ENCODE peak calls at places on chromosomes 2 and 18, in eight cellular contexts. Z is mesendoderm, M is right lobe of liver, G is cardiac fibroblast, R is HAP-1, H is A549, W is GM06990, V is NT2/D1. Y is an unnamed sample.

GRCh38 chr2:85702172-85702571 is 8.0 kb downstream of the GNLY start:
- DNase-seq in Z (no peak), M (no peak), G (peak), R (no peak), H (no peak), W (no peak), V (no peak), Y (no peak)

GRCh38 chr2:119409506-119409905 is 22.1 kb upstream of the TMEM37 start:
- DNase-seq in Z (no peak), M (no peak), G (no peak), R (no peak), H (no peak), W (no peak), V (no peak), Y (no peak)

GRCh38 chr2:241813806-241814570 is 5.0 kb downstream of the NEU4 start:
- DNase-seq in Z (no peak), M (no peak), G (no peak), R (no peak), H (no peak), W (no peak), V (no peak), Y (no peak)

GRCh38 chr2:109545828-109546713 is 67.7 kb downstream of the SEPTIN10 start:
- DNase-seq in Z (peak), M (peak), G (peak), R (peak), H (peak), W (peak), V (peak), Y (peak)

GRCh38 chr2:209463226-209463625 is 39.4 kb downstream of the MAP2 start:
- DNase-seq in Z (peak), M (no peak), G (peak), R (no peak), H (no peak), W (no peak), V (no peak), Y (no peak)

GRCh38 chr2:8053241-8053640 is 628.6 kb upstream of the ID2 start:
- DNase-seq in Z (no peak), M (no peak), G (no peak), R (no peak), H (no peak), W (no peak), V (no peak), Y (no peak)

GRCh38 chr2:235950473-235950809 is 217.7 kb downstream of the GBX2 start:
- DNase-seq in Z (peak), M (peak), G (peak), R (no peak), H (no peak), W (no peak), V (no peak), Y (peak)

GRCh38 chr2:129443235-129443884 is 536.1 kb upstream of the RAB6C start:
- DNase-seq in Z (peak), M (no peak), G (no peak), R (no peak), H (no peak), W (no peak), V (no peak), Y (no peak)

GRCh38 chr2:234146087-234146826 is 95.8 kb downstream of the SPP2 start:
- DNase-seq in Z (no peak), M (no peak), G (peak), R (no peak), H (peak), W (no peak), V (no peak), Y (no peak)

GRCh38 chr2:227191367-227191766 is 26.9 kb downstream of the COL4A3 start:
- DNase-seq in Z (peak), M (no peak), G (peak), R (peak), H (peak), W (no peak), V (peak), Y (no peak)

GRCh38 chr18:3448845-3449701 is 899 bp upstream of the TGIF1 start:
- DNase-seq in Z (peak), M (peak), G (peak), R (peak), H (peak), W (peak), V (no peak), Y (no peak)

GRCh38 chr2:54106631-54107454 is 8.6 kb upstream of the ACYP2 start:
- DNase-seq in Z (peak), M (no peak), G (peak), R (peak), H (peak), W (no peak), V (peak), Y (no peak)

GRCh38 chr2:135186054-135186453 is 134.0 kb downstream of the RAB3GAP1 start:
- DNase-seq in Z (no peak), M (no peak), G (peak), R (no peak), H (no peak), W (no peak), V (no peak), Y (no peak)

GRCh38 chr18:37176307-37176934 is 347.5 kb downstream of the KIAA1328 start:
- DNase-seq in Z (peak), M (no peak), G (no peak), R (no peak), H (no peak), W (no peak), V (no peak), Y (no peak)

GRCh38 chr2:234763051-234763909 is 188.5 kb upstream of the SH3BP4 start:
- DNase-seq in Z (no peak), M (no peak), G (peak), R (no peak), H (no peak), W (no peak), V (no peak), Y (no peak)

GRCh38 chr2:18643532-18644462 is 54.4 kb upstream of the NT5C1B start:
- DNase-seq in Z (no peak), M (no peak), G (no peak), R (no peak), H (no peak), W (no peak), V (no peak), Y (no peak)

GRCh38 chr2:9644603-9645002 is 13.8 kb upstream of the YWHAQ start:
- DNase-seq in Z (no peak), M (no peak), G (no peak), R (no peak), H (no peak), W (no peak), V (no peak), Y (no peak)

GRCh38 chr18:9092665-9093064 is 9.8 kb upstream of the NDUFV2 start:
- DNase-seq in Z (no peak), M (peak), G (peak), R (no peak), H (peak), W (no peak), V (no peak), Y (no peak)

GRCh38 chr18:61901334-61901986 is 8.7 kb upstream of the RNF152 start:
- DNase-seq in Z (peak), M (no peak), G (peak), R (peak), H (peak), W (peak), V (no peak), Y (no peak)

GRCh38 chr2:128809256-128809636 is 490.6 kb upstream of the HS6ST1 start:
- DNase-seq in Z (no peak), M (no peak), G (no peak), R (no peak), H (no peak), W (no peak), V (no peak), Y (no peak)

GRCh38 chr2:135963841-135964240 is 21.6 kb downstream of the DARS1 start:
- DNase-seq in Z (no peak), M (no peak), G (peak), R (no peak), H (no peak), W (no peak), V (no peak), Y (no peak)

GRCh38 chr2:132627542-132627941 is 42.5 kb downstream of the LYPD1 start:
- DNase-seq in Z (no peak), M (no peak), G (no peak), R (no peak), H (no peak), W (no peak), V (no peak), Y (no peak)

GRCh38 chr2:54945401-54946219 is 104.6 kb downstream of the RTN4 start:
- DNase-seq in Z (peak), M (no peak), G (peak), R (no peak), H (peak), W (peak), V (no peak), Y (no peak)

GRCh38 chr2:166572958-166573357 is 78.9 kb upstream of the SCN7A start:
- DNase-seq in Z (no peak), M (no peak), G (no peak), R (no peak), H (no peak), W (no peak), V (no peak), Y (no peak)

GRCh38 chr2:39494784-39495251 is 57.7 kb upstream of the MAP4K3 start:
- DNase-seq in Z (peak), M (no peak), G (peak), R (no peak), H (peak), W (peak), V (no peak), Y (no peak)

GRCh38 chr18:35010983-35011382 is 30.2 kb upstream of the MAPRE2 start:
- DNase-seq in Z (no peak), M (no peak), G (peak), R (no peak), H (no peak), W (no peak), V (no peak), Y (no peak)

GRCh38 chr2:235478609-235479008 is 15.2 kb upstream of the AGAP1 start:
- DNase-seq in Z (no peak), M (no peak), G (no peak), R (no peak), H (no peak), W (no peak), V (no peak), Y (no peak)

GRCh38 chr2:128639693-128640092 is 321.0 kb upstream of the HS6ST1 start:
- DNase-seq in Z (peak), M (no peak), G (no peak), R (no peak), H (no peak), W (no peak), V (no peak), Y (no peak)

GRCh38 chr2:26704441-26704977 is 12.0 kb downstream of the KCNK3 start:
- DNase-seq in Z (no peak), M (no peak), G (peak), R (no peak), H (no peak), W (no peak), V (no peak), Y (no peak)

GRCh38 chr18:70132999-70133398 is 72.5 kb downstream of the RTTN start:
- DNase-seq in Z (peak), M (no peak), G (peak), R (no peak), H (peak), W (no peak), V (no peak), Y (no peak)

GRCh38 chr18:13183790-13184189 is 34.8 kb upstream of the LDLRAD4 start:
- DNase-seq in Z (no peak), M (peak), G (peak), R (no peak), H (no peak), W (no peak), V (no peak), Y (no peak)

GRCh38 chr2:100783986-100784385 is 36.0 kb upstream of the NPAS2 start:
- DNase-seq in Z (no peak), M (no peak), G (peak), R (no peak), H (no peak), W (no peak), V (no peak), Y (no peak)

GRCh38 chr18:22349317-22349898 is 68.3 kb downstream of the CTAGE1 start:
- DNase-seq in Z (no peak), M (no peak), G (peak), R (no peak), H (no peak), W (no peak), V (no peak), Y (no peak)

GRCh38 chr18:22346342-22346967 is 71.3 kb downstream of the CTAGE1 start:
- DNase-seq in Z (no peak), M (peak), G (peak), R (no peak), H (no peak), W (no peak), V (no peak), Y (no peak)

GRCh38 chr18:22348521-22349316 is 69.0 kb downstream of the CTAGE1 start:
- DNase-seq in Z (peak), M (peak), G (peak), R (peak), H (peak), W (no peak), V (no peak), Y (no peak)

GRCh38 chr18:22346968-22347611 is 70.6 kb downstream of the CTAGE1 start:
- DNase-seq in Z (peak), M (peak), G (peak), R (peak), H (no peak), W (no peak), V (no peak), Y (no peak)

DNA sequence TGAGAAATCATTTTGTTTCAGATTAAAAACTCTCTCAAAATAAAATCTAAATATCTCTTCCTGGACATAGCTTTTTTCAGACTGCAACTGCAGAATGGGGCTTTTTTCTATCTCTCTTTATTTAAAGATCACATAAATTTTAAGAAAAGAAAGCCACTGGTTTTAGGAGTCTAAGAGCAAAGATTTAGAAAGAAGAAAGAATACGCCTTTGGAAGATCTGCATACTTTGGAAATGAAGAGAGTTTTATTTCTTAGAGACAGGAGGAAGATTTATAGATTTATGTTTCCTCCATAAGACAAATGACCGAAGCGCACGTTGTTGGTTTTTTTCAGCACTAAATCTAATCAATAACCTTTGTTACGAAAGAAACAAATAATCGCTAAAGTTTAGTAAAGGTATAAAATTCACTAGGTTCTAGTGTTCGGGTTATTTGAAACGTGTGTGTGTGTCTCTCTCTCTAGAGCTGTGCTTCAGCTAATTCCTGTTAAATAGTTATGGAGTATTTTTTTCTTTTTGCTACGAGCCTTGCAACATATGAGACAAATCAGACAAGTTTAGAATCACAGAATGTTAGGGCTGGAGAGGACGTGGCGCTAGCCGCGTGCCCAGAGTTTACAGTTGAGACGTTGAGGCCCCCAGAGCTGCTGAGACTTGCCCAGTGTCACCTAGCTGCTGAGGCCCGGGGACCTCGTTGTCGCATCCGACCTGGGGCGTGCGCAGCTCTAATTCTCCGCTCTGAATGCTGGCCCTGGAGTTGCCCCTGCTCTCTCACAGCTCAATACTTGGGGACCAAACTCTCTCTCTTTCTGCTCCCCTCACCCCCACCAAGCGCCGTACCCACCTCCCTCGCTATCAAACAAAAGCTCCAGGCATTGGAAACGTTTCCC is 69.8 kb downstream of the CTAGE1 start:
- DNase-seq in Z (peak), M (peak), G (peak), R (no peak), H (no peak), W (no peak), V (no peak), Y (no peak)
- H3K4me3 ChIP-seq in Z (peak), M (peak), G (peak), R (no peak), H (peak), W (no peak), V (peak), Y (peak)

DNA sequence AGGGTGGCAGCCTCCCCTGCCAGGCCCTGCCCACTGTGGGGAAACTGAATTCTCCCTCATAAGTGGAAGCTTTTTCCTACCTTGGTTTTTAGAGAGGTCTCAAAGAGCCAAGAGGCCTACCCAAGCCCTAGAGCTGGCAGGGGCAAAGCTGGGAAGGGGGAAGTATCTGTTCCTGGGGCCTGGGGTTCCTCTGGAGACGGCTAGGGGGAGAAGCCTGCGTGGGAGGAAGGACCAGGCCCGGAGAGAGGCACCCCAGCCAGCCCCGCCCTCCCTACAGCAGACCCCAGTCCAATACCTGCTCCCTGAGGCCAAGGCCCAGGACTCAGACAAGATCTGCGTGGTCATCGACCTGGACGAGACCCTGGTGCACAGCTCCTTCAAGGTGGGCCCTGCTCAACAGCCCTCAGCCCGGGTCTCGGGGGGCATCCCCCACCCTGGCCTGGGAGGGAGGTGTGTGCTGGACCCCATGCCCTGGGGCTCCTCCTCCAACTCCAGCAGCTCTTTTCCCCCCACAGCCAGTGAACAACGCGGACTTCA is 2.2 kb downstream of the CTDSP1 start:
- DNase-seq in Z (no peak), M (peak), G (no peak), R (no peak), H (no peak), W (no peak), V (no peak), Y (no peak)
- H3K4me3 ChIP-seq in Z (no peak), M (peak), G (peak), R (peak), H (no peak), W (peak), V (no peak), Y (no peak)

GRCh38 chr18:6413554-6414117 is 1.1 kb downstream of the L3MBTL4 start:
- DNase-seq in Z (peak), M (no peak), G (no peak), R (no peak), H (no peak), W (no peak), V (no peak), Y (no peak)
- H3K4me3 ChIP-seq in Z (no peak), M (peak), G (no peak), R (no peak), H (no peak), W (peak), V (peak), Y (peak)

GRCh38 chr2:151775057-151775740 is 40.9 kb upstream of the NEB start:
- DNase-seq in Z (no peak), M (no peak), G (peak), R (no peak), H (no peak), W (no peak), V (no peak), Y (no peak)

GRCh38 chr2:151774506-151774905 is 40.2 kb upstream of the NEB start:
- DNase-seq in Z (no peak), M (no peak), G (peak), R (no peak), H (no peak), W (no peak), V (no peak), Y (no peak)

GRCh38 chr2:151770995-151771394 is 36.7 kb upstream of the NEB start:
- DNase-seq in Z (no peak), M (no peak), G (no peak), R (no peak), H (no peak), W (no peak), V (no peak), Y (no peak)

GRCh38 chr2:151769606-151770005 is 35.3 kb upstream of the NEB start:
- DNase-seq in Z (no peak), M (no peak), G (no peak), R (no peak), H (no peak), W (no peak), V (no peak), Y (no peak)

DNA sequence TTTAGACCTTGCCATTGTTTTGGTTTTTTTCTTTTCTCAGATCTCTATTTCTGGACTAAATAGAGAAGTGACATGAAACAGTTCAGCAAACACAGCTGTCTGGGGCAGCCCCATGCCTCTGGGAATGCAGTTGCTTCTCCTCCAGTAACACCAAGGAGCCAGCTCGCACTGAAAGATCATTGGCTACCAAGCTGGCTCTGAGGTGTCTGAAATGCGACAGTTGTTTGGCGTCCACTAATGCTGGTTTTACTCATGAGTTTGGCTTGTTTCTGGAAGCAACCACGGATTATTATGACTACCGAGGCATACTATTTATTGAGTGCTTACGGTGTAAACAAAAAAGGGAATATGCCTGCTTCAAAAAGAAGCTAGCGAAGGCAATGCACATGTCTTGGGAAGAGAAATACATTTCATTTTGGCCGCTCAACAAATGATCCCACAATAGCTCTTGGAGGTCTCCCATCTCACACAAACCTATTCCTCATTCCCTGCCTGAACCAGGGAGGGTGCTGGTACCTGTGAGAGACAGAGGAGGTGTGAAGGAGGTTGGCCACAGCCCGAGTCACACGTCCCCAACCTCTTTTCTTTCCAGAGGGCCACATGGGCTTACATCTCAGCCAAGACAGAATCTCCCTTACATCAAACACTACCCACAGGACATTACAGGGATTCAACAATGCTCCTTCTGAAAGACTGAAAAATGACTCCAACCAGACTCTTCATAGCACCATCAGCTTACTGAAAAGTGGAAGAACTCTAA is 37.5 kb upstream of the NEB start:
- DNase-seq in Z (no peak), M (no peak), G (peak), R (no peak), H (no peak), W (peak), V (no peak), Y (no peak)
- H3K4me3 ChIP-seq in Z (no peak), M (no peak), G (no peak), R (no peak), H (no peak), W (no peak), V (no peak), Y (no peak)

DNA sequence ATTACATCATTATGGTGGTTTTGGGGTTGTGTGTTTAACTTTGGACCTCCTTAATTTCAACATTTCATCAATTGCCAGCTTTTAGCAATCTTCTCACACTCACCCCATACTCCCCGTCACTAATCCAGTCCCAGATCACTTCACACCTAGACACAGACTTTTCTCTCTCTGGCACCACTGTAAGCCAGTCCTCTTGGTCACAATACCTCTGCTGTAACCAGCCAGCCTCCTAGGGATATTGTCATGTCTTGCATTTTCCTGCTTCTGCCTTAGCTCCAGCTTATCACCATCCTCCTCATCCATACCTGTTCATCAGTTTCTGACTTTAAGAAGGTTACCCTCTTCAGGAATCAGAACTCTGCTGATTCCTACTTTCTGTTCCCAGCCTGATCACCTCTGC is 1.6 kb upstream of the STK17B start:
- DNase-seq in Z (peak), M (no peak), G (no peak), R (no peak), H (no peak), W (no peak), V (no peak), Y (no peak)
- H3K4me3 ChIP-seq in Z (no peak), M (no peak), G (no peak), R (no peak), H (no peak), W (no peak), V (no peak), Y (no peak)

Y was measured in iPS DF 6.9.